ENCODE peak calls at places on chromosomes 16 and 17, in seven cellular contexts. One of them, this sample, is unnamed.

GRCh38 chr16:56199164-56199563 is 7.9 kb downstream of the GNAO1 start:
- DNase-seq in activated T-cell treated with anti-CD3 and anti-CD28 coated beads, Interleukin-2, amount 50 U/mL, for 48 hours: peak; percentile 52
- DNase-seq in A549: no peak
- DNase-seq in astrocyte of the spinal cord: no peak
- DNase-seq in RWPE1: no peak
- DNase-seq in heart left ventricle: no peak
- DNase-seq in naive B cell: peak; percentile 19
- DNase-seq in this sample: no peak

GRCh38 chr16:15770512-15770911 is 86.3 kb downstream of the MYH11 start:
- DNase-seq in activated T-cell treated with anti-CD3 and anti-CD28 coated beads, Interleukin-2, amount 50 U/mL, for 48 hours: no peak
- DNase-seq in A549: no peak
- DNase-seq in astrocyte of the spinal cord: no peak
- DNase-seq in RWPE1: no peak
- DNase-seq in heart left ventricle: no peak
- DNase-seq in naive B cell: no peak
- DNase-seq in this sample: no peak

GRCh38 chr17:71472809-71473789 is 647.7 kb upstream of the SOX9 start:
- DNase-seq in activated T-cell treated with anti-CD3 and anti-CD28 coated beads, Interleukin-2, amount 50 U/mL, for 48 hours: no peak
- DNase-seq in A549: peak; percentile 68
- DNase-seq in astrocyte of the spinal cord: peak; percentile 66
- DNase-seq in RWPE1: peak; percentile 72
- DNase-seq in heart left ventricle: no peak
- DNase-seq in naive B cell: no peak
- DNase-seq in this sample: peak; percentile 11

GRCh38 chr16:13969711-13970110 is 49.8 kb downstream of the ERCC4 start:
- DNase-seq in activated T-cell treated with anti-CD3 and anti-CD28 coated beads, Interleukin-2, amount 50 U/mL, for 48 hours: no peak
- DNase-seq in A549: no peak
- DNase-seq in astrocyte of the spinal cord: no peak
- DNase-seq in RWPE1: no peak
- DNase-seq in heart left ventricle: no peak
- DNase-seq in naive B cell: no peak
- DNase-seq in this sample: no peak

GRCh38 chr17:78883090-78883532 is 19.9 kb downstream of the CEP295NL start:
- DNase-seq in activated T-cell treated with anti-CD3 and anti-CD28 coated beads, Interleukin-2, amount 50 U/mL, for 48 hours: peak; percentile 20
- DNase-seq in A549: peak; percentile 94
- DNase-seq in astrocyte of the spinal cord: peak; percentile 71
- DNase-seq in RWPE1: no peak
- DNase-seq in heart left ventricle: peak; percentile 90
- DNase-seq in naive B cell: no peak
- DNase-seq in this sample: no peak

GRCh38 chr16:29148867-29149272 is 164.0 kb downstream of the LAT start:
- DNase-seq in activated T-cell treated with anti-CD3 and anti-CD28 coated beads, Interleukin-2, amount 50 U/mL, for 48 hours: peak; percentile 69
- DNase-seq in A549: no peak
- DNase-seq in astrocyte of the spinal cord: no peak
- DNase-seq in RWPE1: no peak
- DNase-seq in heart left ventricle: peak; percentile 62
- DNase-seq in naive B cell: peak; percentile 63
- DNase-seq in this sample: no peak

GRCh38 chr17:81440511-81441244 is 45.4 kb downstream of the BAHCC1 start:
- DNase-seq in activated T-cell treated with anti-CD3 and anti-CD28 coated beads, Interleukin-2, amount 50 U/mL, for 48 hours: peak; percentile 53
- DNase-seq in A549: peak; percentile 63
- DNase-seq in astrocyte of the spinal cord: no peak
- DNase-seq in RWPE1: no peak
- DNase-seq in heart left ventricle: no peak
- DNase-seq in naive B cell: no peak
- DNase-seq in this sample: peak; percentile 74

GRCh38 chr16:54699656-54700055 is 231.0 kb upstream of the IRX5 start:
- DNase-seq in activated T-cell treated with anti-CD3 and anti-CD28 coated beads, Interleukin-2, amount 50 U/mL, for 48 hours: no peak
- DNase-seq in A549: no peak
- DNase-seq in astrocyte of the spinal cord: no peak
- DNase-seq in RWPE1: no peak
- DNase-seq in heart left ventricle: no peak
- DNase-seq in naive B cell: no peak
- DNase-seq in this sample: no peak

GRCh38 chr17:49691677-49692191 is 13.8 kb upstream of the SPOP start:
- DNase-seq in activated T-cell treated with anti-CD3 and anti-CD28 coated beads, Interleukin-2, amount 50 U/mL, for 48 hours: no peak
- DNase-seq in A549: no peak
- DNase-seq in astrocyte of the spinal cord: no peak
- DNase-seq in RWPE1: no peak
- DNase-seq in heart left ventricle: no peak
- DNase-seq in naive B cell: no peak
- DNase-seq in this sample: no peak

GRCh38 chr17:79888811-79889634 is 49.8 kb upstream of the CBX4 start:
- DNase-seq in activated T-cell treated with anti-CD3 and anti-CD28 coated beads, Interleukin-2, amount 50 U/mL, for 48 hours: no peak
- DNase-seq in A549: no peak
- DNase-seq in astrocyte of the spinal cord: no peak
- DNase-seq in RWPE1: no peak
- DNase-seq in heart left ventricle: no peak
- DNase-seq in naive B cell: no peak
- DNase-seq in this sample: no peak

GRCh38 chr16:11107781-11108465 is 148.1 kb downstream of the SOCS1 start:
- DNase-seq in activated T-cell treated with anti-CD3 and anti-CD28 coated beads, Interleukin-2, amount 50 U/mL, for 48 hours: peak; percentile 21
- DNase-seq in A549: no peak
- DNase-seq in astrocyte of the spinal cord: peak; percentile 78
- DNase-seq in RWPE1: no peak
- DNase-seq in heart left ventricle: no peak
- DNase-seq in naive B cell: no peak
- DNase-seq in this sample: no peak

GRCh38 chr16:86869288-86870022 is 291.1 kb downstream of the FOXL1 start:
- DNase-seq in activated T-cell treated with anti-CD3 and anti-CD28 coated beads, Interleukin-2, amount 50 U/mL, for 48 hours: no peak
- DNase-seq in A549: no peak
- DNase-seq in astrocyte of the spinal cord: no peak
- DNase-seq in RWPE1: no peak
- DNase-seq in heart left ventricle: no peak
- DNase-seq in naive B cell: no peak
- DNase-seq in this sample: no peak

GRCh38 chr17:73068322-73069153 is 23.9 kb downstream of the SLC39A11 start:
- DNase-seq in activated T-cell treated with anti-CD3 and anti-CD28 coated beads, Interleukin-2, amount 50 U/mL, for 48 hours: no peak
- DNase-seq in A549: peak; percentile 42
- DNase-seq in astrocyte of the spinal cord: peak; percentile 86
- DNase-seq in RWPE1: peak; percentile 42
- DNase-seq in heart left ventricle: no peak
- DNase-seq in naive B cell: no peak
- DNase-seq in this sample: peak; percentile 19

GRCh38 chr17:41065829-41066624 is at the start of gene KRTAP2-4:
- DNase-seq in activated T-cell treated with anti-CD3 and anti-CD28 coated beads, Interleukin-2, amount 50 U/mL, for 48 hours: no peak
- DNase-seq in A549: peak; percentile 35
- DNase-seq in astrocyte of the spinal cord: peak; percentile 83
- DNase-seq in RWPE1: peak; percentile 49
- DNase-seq in heart left ventricle: no peak
- DNase-seq in naive B cell: no peak
- DNase-seq in this sample: no peak

GRCh38 chr17:81502471-81503017 is 10.1 kb downstream of the ACTG1 start:
- DNase-seq in activated T-cell treated with anti-CD3 and anti-CD28 coated beads, Interleukin-2, amount 50 U/mL, for 48 hours: no peak
- DNase-seq in A549: no peak
- DNase-seq in astrocyte of the spinal cord: no peak
- DNase-seq in RWPE1: no peak
- DNase-seq in heart left ventricle: no peak
- DNase-seq in naive B cell: no peak
- DNase-seq in this sample: no peak

GRCh38 chr17:48728232-48729231 is at the start of gene HOXB13:
- DNase-seq in activated T-cell treated with anti-CD3 and anti-CD28 coated beads, Interleukin-2, amount 50 U/mL, for 48 hours: peak; percentile 56
- DNase-seq in A549: peak; percentile 88
- DNase-seq in astrocyte of the spinal cord: no peak
- DNase-seq in RWPE1: peak; percentile 63
- DNase-seq in heart left ventricle: no peak
- DNase-seq in naive B cell: no peak
- DNase-seq in this sample: peak; percentile 74

GRCh38 chr16:3637371-3637923 is 17.0 kb upstream of the DNASE1 start:
- DNase-seq in activated T-cell treated with anti-CD3 and anti-CD28 coated beads, Interleukin-2, amount 50 U/mL, for 48 hours: peak; percentile 53
- DNase-seq in A549: no peak
- DNase-seq in astrocyte of the spinal cord: no peak
- DNase-seq in RWPE1: no peak
- DNase-seq in heart left ventricle: no peak
- DNase-seq in naive B cell: peak; percentile 37
- DNase-seq in this sample: no peak

GRCh38 chr17:80805032-80805751 is 186.4 kb upstream of the CHMP6 start:
- DNase-seq in activated T-cell treated with anti-CD3 and anti-CD28 coated beads, Interleukin-2, amount 50 U/mL, for 48 hours: no peak
- DNase-seq in A549: no peak
- DNase-seq in astrocyte of the spinal cord: no peak
- DNase-seq in RWPE1: no peak
- DNase-seq in heart left ventricle: no peak
- DNase-seq in naive B cell: no peak
- DNase-seq in this sample: no peak

GRCh38 chr17:77280304-77280910 is 139.6 kb downstream of the SEC14L1 start:
- DNase-seq in activated T-cell treated with anti-CD3 and anti-CD28 coated beads, Interleukin-2, amount 50 U/mL, for 48 hours: peak; percentile 41
- DNase-seq in A549: no peak
- DNase-seq in astrocyte of the spinal cord: peak; percentile 55
- DNase-seq in RWPE1: peak; percentile 87
- DNase-seq in heart left ventricle: peak; percentile 51
- DNase-seq in naive B cell: no peak
- DNase-seq in this sample: no peak

GRCh38 chr16:8736123-8736680 is 61.2 kb downstream of the TMEM186 start:
- DNase-seq in activated T-cell treated with anti-CD3 and anti-CD28 coated beads, Interleukin-2, amount 50 U/mL, for 48 hours: no peak
- DNase-seq in A549: no peak
- DNase-seq in astrocyte of the spinal cord: no peak
- DNase-seq in RWPE1: no peak
- DNase-seq in heart left ventricle: no peak
- DNase-seq in naive B cell: no peak
- DNase-seq in this sample: no peak

GRCh38 chr17:48954300-48954755 is 9.7 kb upstream of the SNF8 start:
- DNase-seq in activated T-cell treated with anti-CD3 and anti-CD28 coated beads, Interleukin-2, amount 50 U/mL, for 48 hours: no peak
- DNase-seq in A549: peak; percentile 91
- DNase-seq in astrocyte of the spinal cord: peak; percentile 59
- DNase-seq in RWPE1: no peak
- DNase-seq in heart left ventricle: no peak
- DNase-seq in naive B cell: no peak
- DNase-seq in this sample: peak; percentile 36

GRCh38 chr16:30166202-30166902 is 17.1 kb upstream of the CORO1A start:
- DNase-seq in activated T-cell treated with anti-CD3 and anti-CD28 coated beads, Interleukin-2, amount 50 U/mL, for 48 hours: no peak
- DNase-seq in A549: no peak
- DNase-seq in astrocyte of the spinal cord: no peak
- DNase-seq in RWPE1: no peak
- DNase-seq in heart left ventricle: no peak
- DNase-seq in naive B cell: peak; percentile 71
- DNase-seq in this sample: no peak

GRCh38 chr17:61805399-61805798 is 57.9 kb downstream of the BRIP1 start:
- DNase-seq in activated T-cell treated with anti-CD3 and anti-CD28 coated beads, Interleukin-2, amount 50 U/mL, for 48 hours: no peak
- DNase-seq in A549: no peak
- DNase-seq in astrocyte of the spinal cord: peak; percentile 47
- DNase-seq in RWPE1: peak; percentile 54
- DNase-seq in heart left ventricle: no peak
- DNase-seq in naive B cell: no peak
- DNase-seq in this sample: no peak

GRCh38 chr17:50279181-50279526 is 4.9 kb downstream of the TMEM92 start:
- DNase-seq in activated T-cell treated with anti-CD3 and anti-CD28 coated beads, Interleukin-2, amount 50 U/mL, for 48 hours: no peak
- DNase-seq in A549: no peak
- DNase-seq in astrocyte of the spinal cord: no peak
- DNase-seq in RWPE1: peak; percentile 79
- DNase-seq in heart left ventricle: no peak
- DNase-seq in naive B cell: no peak
- DNase-seq in this sample: no peak

GRCh38 chr17:64155751-64156544 is 26.0 kb upstream of the ERN1 start:
- DNase-seq in activated T-cell treated with anti-CD3 and anti-CD28 coated beads, Interleukin-2, amount 50 U/mL, for 48 hours: no peak
- DNase-seq in A549: no peak
- DNase-seq in astrocyte of the spinal cord: no peak
- DNase-seq in RWPE1: no peak
- DNase-seq in heart left ventricle: peak; percentile 86
- DNase-seq in naive B cell: no peak
- DNase-seq in this sample: peak; percentile 19

GRCh38 chr16:72935896-72936295 is 112.0 kb downstream of the ZFHX3 start:
- DNase-seq in activated T-cell treated with anti-CD3 and anti-CD28 coated beads, Interleukin-2, amount 50 U/mL, for 48 hours: no peak
- DNase-seq in A549: no peak
- DNase-seq in astrocyte of the spinal cord: no peak
- DNase-seq in RWPE1: no peak
- DNase-seq in heart left ventricle: no peak
- DNase-seq in naive B cell: no peak
- DNase-seq in this sample: peak; percentile 32

GRCh38 chr17:72634621-72635020 is 457.9 kb downstream of the SLC39A11 start:
- DNase-seq in activated T-cell treated with anti-CD3 and anti-CD28 coated beads, Interleukin-2, amount 50 U/mL, for 48 hours: peak; percentile 22
- DNase-seq in A549: no peak
- DNase-seq in astrocyte of the spinal cord: no peak
- DNase-seq in RWPE1: no peak
- DNase-seq in heart left ventricle: no peak
- DNase-seq in naive B cell: no peak
- DNase-seq in this sample: no peak

GRCh38 chr16:70703041-70703834 is 17.4 kb upstream of the MTSS2 start:
- DNase-seq in activated T-cell treated with anti-CD3 and anti-CD28 coated beads, Interleukin-2, amount 50 U/mL, for 48 hours: no peak
- DNase-seq in A549: no peak
- DNase-seq in astrocyte of the spinal cord: peak; percentile 92
- DNase-seq in RWPE1: no peak
- DNase-seq in heart left ventricle: peak; percentile 78
- DNase-seq in naive B cell: no peak
- DNase-seq in this sample: peak; percentile 43

GRCh38 chr16:58414938-58415451 is 22.7 kb downstream of the GINS3 start:
- DNase-seq in activated T-cell treated with anti-CD3 and anti-CD28 coated beads, Interleukin-2, amount 50 U/mL, for 48 hours: no peak
- DNase-seq in A549: no peak
- DNase-seq in astrocyte of the spinal cord: peak; percentile 10
- DNase-seq in RWPE1: no peak
- DNase-seq in heart left ventricle: no peak
- DNase-seq in naive B cell: no peak
- DNase-seq in this sample: no peak

GRCh38 chr17:80921741-80922579 is 69.7 kb upstream of the CHMP6 start:
- DNase-seq in activated T-cell treated with anti-CD3 and anti-CD28 coated beads, Interleukin-2, amount 50 U/mL, for 48 hours: no peak
- DNase-seq in A549: no peak
- DNase-seq in astrocyte of the spinal cord: no peak
- DNase-seq in RWPE1: no peak
- DNase-seq in heart left ventricle: peak; percentile 14
- DNase-seq in naive B cell: no peak
- DNase-seq in this sample: no peak

GRCh38 chr17:68238894-68239293 is 8.9 kb upstream of the AMZ2 start:
- DNase-seq in activated T-cell treated with anti-CD3 and anti-CD28 coated beads, Interleukin-2, amount 50 U/mL, for 48 hours: peak; percentile 49
- DNase-seq in A549: no peak
- DNase-seq in astrocyte of the spinal cord: no peak
- DNase-seq in RWPE1: no peak
- DNase-seq in heart left ventricle: no peak
- DNase-seq in naive B cell: no peak
- DNase-seq in this sample: no peak

GRCh38 chr16:86585821-86586611 is 7.7 kb downstream of the FOXL1 start:
- DNase-seq in activated T-cell treated with anti-CD3 and anti-CD28 coated beads, Interleukin-2, amount 50 U/mL, for 48 hours: no peak
- DNase-seq in A549: no peak
- DNase-seq in astrocyte of the spinal cord: peak; percentile 92
- DNase-seq in RWPE1: no peak
- DNase-seq in heart left ventricle: no peak
- DNase-seq in naive B cell: no peak
- DNase-seq in this sample: no peak

GRCh38 chr17:46061435-46061834 is 62.4 kb downstream of the STH start:
- DNase-seq in activated T-cell treated with anti-CD3 and anti-CD28 coated beads, Interleukin-2, amount 50 U/mL, for 48 hours: no peak
- DNase-seq in A549: peak; percentile 42
- DNase-seq in astrocyte of the spinal cord: peak; percentile 23
- DNase-seq in RWPE1: no peak
- DNase-seq in heart left ventricle: no peak
- DNase-seq in naive B cell: no peak
- DNase-seq in this sample: no peak

GRCh38 chr16:26688105-26688504 is 378.6 kb upstream of the C16orf82 start:
- DNase-seq in activated T-cell treated with anti-CD3 and anti-CD28 coated beads, Interleukin-2, amount 50 U/mL, for 48 hours: no peak
- DNase-seq in A549: no peak
- DNase-seq in astrocyte of the spinal cord: no peak
- DNase-seq in RWPE1: no peak
- DNase-seq in heart left ventricle: no peak
- DNase-seq in naive B cell: no peak
- DNase-seq in this sample: no peak

GRCh38 chr17:35865412-35866355 is 3.0 kb downstream of the HEATR9 start:
- DNase-seq in activated T-cell treated with anti-CD3 and anti-CD28 coated beads, Interleukin-2, amount 50 U/mL, for 48 hours: no peak
- DNase-seq in A549: no peak
- DNase-seq in astrocyte of the spinal cord: peak; percentile 50
- DNase-seq in RWPE1: peak; percentile 47
- DNase-seq in heart left ventricle: no peak
- DNase-seq in naive B cell: no peak
- DNase-seq in this sample: no peak

GRCh38 chr17:76585048-76585648 is 512 bp downstream of the ST6GALNAC2 start:
- DNase-seq in activated T-cell treated with anti-CD3 and anti-CD28 coated beads, Interleukin-2, amount 50 U/mL, for 48 hours: peak; percentile 48
- DNase-seq in A549: no peak
- DNase-seq in astrocyte of the spinal cord: no peak
- DNase-seq in RWPE1: peak; percentile 41
- DNase-seq in heart left ventricle: peak; percentile 45
- DNase-seq in naive B cell: peak; percentile 23
- DNase-seq in this sample: peak; percentile 56

GRCh38 chr16:79721186-79721745 is 120.7 kb upstream of the MAF start:
- DNase-seq in activated T-cell treated with anti-CD3 and anti-CD28 coated beads, Interleukin-2, amount 50 U/mL, for 48 hours: no peak
- DNase-seq in A549: no peak
- DNase-seq in astrocyte of the spinal cord: no peak
- DNase-seq in RWPE1: no peak
- DNase-seq in heart left ventricle: no peak
- DNase-seq in naive B cell: no peak
- DNase-seq in this sample: no peak

GRCh38 chr16:23398987-23399805 is 53.8 kb downstream of the COG7 start:
- DNase-seq in activated T-cell treated with anti-CD3 and anti-CD28 coated beads, Interleukin-2, amount 50 U/mL, for 48 hours: no peak
- DNase-seq in A549: no peak
- DNase-seq in astrocyte of the spinal cord: peak; percentile 45
- DNase-seq in RWPE1: no peak
- DNase-seq in heart left ventricle: peak; percentile 63
- DNase-seq in naive B cell: no peak
- DNase-seq in this sample: peak; percentile 50

This sample was measured in nephron progenitor cell.